ENCODE peak calls at places on chromosomes 7 and 10, in eight cellular contexts. Z, P, Y, W, S, T, M and G are unnamed samples.

GRCh38 chr10:102274062-102274461 is 28.7 kb downstream of the GBF1 start:
- DNase-seq in P (no peak), M (no peak), T (no peak), Y (no peak), S (no peak), Z (no peak), W (no peak), G (no peak)

GRCh38 chr10:66869635-66870034 is 56.2 kb upstream of the LRRTM3 start:
- DNase-seq in Z (peak; percentile 6), M (no peak), T (no peak), W (no peak), P (no peak), Y (no peak), S (no peak), G (no peak)

GRCh38 chr10:47165168-47165710 is 134.8 kb upstream of the GDF10 start:
- DNase-seq in P (no peak), Y (no peak), M (no peak), S (no peak), Z (no peak), T (no peak), W (no peak), G (no peak)

GRCh38 chr10:102065561-102066420 is 642 bp downstream of the HPS6 start:
- DNase-seq in P (peak; percentile 9), Z (no peak), M (no peak), Y (no peak), S (peak; percentile 78), W (peak; percentile 79), T (peak; percentile 82), G (peak; percentile 44)

GRCh38 chr7:157339777-157340677 is 3.2 kb downstream of the DNAJB6 start:
- DNase-seq in T (no peak), W (peak; percentile 88), M (no peak), S (peak; percentile 81), Y (peak; percentile 85), P (peak; percentile 48), Z (peak; percentile 56), G (peak; percentile 51)

GRCh38 chr10:121405096-121405495 is 193.1 kb downstream of the FGFR2 start:
- DNase-seq in Z (no peak), T (no peak), W (no peak), Y (no peak), M (no peak), S (peak; percentile 80), P (no peak), G (no peak)

GRCh38 chr7:33495207-33495606 is 365.8 kb downstream of the BBS9 start:
- DNase-seq in Y (no peak), M (no peak), P (no peak), T (no peak), S (no peak), W (no peak), Z (peak; percentile 86), G (no peak)

GRCh38 chr10:5862360-5862929 is 27.2 kb downstream of the ANKRD16 start:
- DNase-seq in T (no peak), P (no peak), W (no peak), M (no peak), Z (no peak), S (no peak), Y (no peak), G (no peak)

GRCh38 chr10:76282122-76283030 is 851.0 kb downstream of the LRMDA start:
- DNase-seq in Y (no peak), P (no peak), M (no peak), T (no peak), S (no peak), W (peak; percentile 65), Z (peak; percentile 77), G (no peak)

GRCh38 chr10:2700626-2701305 is 366.6 kb upstream of the PFKP start:
- DNase-seq in W (no peak), T (no peak), P (no peak), Y (no peak), S (no peak), M (no peak), Z (no peak), G (no peak)

GRCh38 chr7:50852901-50853300 is 70.2 kb upstream of the GRB10 start:
- DNase-seq in M (no peak), Z (peak; percentile 19), W (no peak), P (no peak), T (no peak), Y (no peak), S (no peak), G (no peak)

GRCh38 chr10:30502266-30503058 is 68.5 kb downstream of the MAP3K8 start:
- DNase-seq in Z (peak; percentile 30), T (no peak), P (no peak), S (peak; percentile 78), M (no peak), Y (no peak), W (no peak), G (no peak)

GRCh38 chr7:1846331-1847065 is 176.4 kb downstream of the ELFN1 start:
- DNase-seq in T (peak; percentile 70), Y (no peak), P (no peak), Z (no peak), M (no peak), S (peak; percentile 32), W (no peak), G (no peak)

GRCh38 chr7:94338921-94339371 is 55.7 kb upstream of the COL1A2 start:
- DNase-seq in M (no peak), S (no peak), P (no peak), Y (no peak), T (no peak), W (no peak), Z (peak; percentile 78), G (no peak)

GRCh38 chr7:711967-712600 is 14.4 kb upstream of the DNAAF5 start:
- DNase-seq in P (no peak), T (peak; percentile 64), Y (no peak), Z (no peak), W (peak; percentile 83), M (no peak), S (no peak), G (no peak)

GRCh38 chr10:115033898-115034297 is 59.3 kb upstream of the ATRNL1 start:
- DNase-seq in Y (no peak), T (no peak), P (no peak), S (no peak), W (no peak), M (no peak), Z (no peak), G (no peak)
- H3K27ac ChIP-seq in Y (no peak overlapping the region), T (no peak overlapping the region), P (no peak overlapping the region), S (no peak overlapping the region), W (no peak overlapping the region), M (no peak overlapping the region), Z (no peak overlapping the region), G (no peak overlapping the region)

DNA sequence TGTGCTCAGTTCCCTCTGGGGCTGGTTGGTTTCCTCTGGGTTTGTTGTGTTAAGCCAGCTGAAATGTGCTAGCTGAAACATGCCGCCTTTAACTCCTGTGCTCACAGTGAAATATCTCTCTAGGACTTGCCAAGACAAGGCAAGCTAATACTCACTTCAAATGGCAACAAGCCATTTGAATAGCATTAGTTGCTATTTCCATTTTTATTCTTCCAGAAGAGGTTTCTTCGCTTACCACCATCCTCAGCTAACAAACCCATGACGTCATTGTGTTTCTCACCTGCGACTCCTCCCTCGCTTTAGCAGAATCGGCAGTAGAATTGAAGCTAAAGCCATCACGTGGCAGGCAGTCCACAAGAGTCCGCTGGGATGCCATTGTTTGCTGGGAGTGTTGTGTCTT is 61.3 kb downstream of the ZNF22 start:
- DNase-seq in P (peak; percentile 40), Y (no peak), Z (no peak), M (no peak), T (no peak), W (no peak), S (no peak), G (no peak)
- H3K27ac ChIP-seq in P (no peak overlapping the region), Y (no peak overlapping the region), Z (no peak overlapping the region), M (no peak overlapping the region), T (no peak overlapping the region), W (no peak overlapping the region), S (no peak overlapping the region), G (no peak overlapping the region)

GRCh38 chr10:59300386-59300785 is 62.0 kb downstream of the FAM13C start:
- DNase-seq in Z (no peak), T (no peak), Y (no peak), P (no peak), M (no peak), S (no peak), W (no peak), G (no peak)

GRCh38 chr10:59303018-59303417 is 59.3 kb downstream of the FAM13C start:
- DNase-seq in W (no peak), Y (no peak), Z (no peak), S (no peak), M (no peak), P (no peak), T (no peak), G (no peak)

GRCh38 chr10:59304521-59305097 is 57.7 kb downstream of the FAM13C start:
- DNase-seq in T (no peak), P (no peak), Y (no peak), W (no peak), M (no peak), S (no peak), Z (no peak), G (no peak)

GRCh38 chr10:59301067-59301674 is 61.2 kb downstream of the FAM13C start:
- DNase-seq in W (no peak), Z (no peak), T (no peak), M (no peak), P (no peak), Y (no peak), S (no peak), G (no peak)

DNA sequence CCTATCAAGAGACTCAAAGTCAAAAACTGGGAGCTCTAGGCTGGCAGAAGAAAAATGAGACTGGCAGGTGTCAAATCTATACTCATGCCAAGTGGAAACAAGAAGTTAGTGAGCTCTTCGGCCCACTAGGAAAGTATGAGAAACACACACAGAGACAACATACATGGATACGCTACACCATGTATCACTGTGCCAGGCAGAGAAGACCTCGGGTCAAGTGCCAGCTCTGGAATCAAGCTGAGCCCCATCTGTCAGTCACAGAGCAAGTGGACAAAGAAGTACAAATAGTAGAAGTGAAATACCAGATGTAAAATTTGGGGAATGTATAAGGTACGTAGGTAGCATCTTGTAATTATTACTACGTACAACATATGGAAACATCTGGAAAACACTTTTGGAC is 62.4 kb downstream of the FAM13C start:
- DNase-seq in T (no peak), M (no peak), P (no peak), Y (no peak), S (no peak), Z (no peak), W (no peak), G (no peak)
- H3K27ac ChIP-seq in T (no peak overlapping the region), M (no peak overlapping the region), P (peak overlapping the region; percentile 78), Y (no peak overlapping the region), S (no peak overlapping the region), Z (no peak overlapping the region), W (no peak overlapping the region), G (no peak overlapping the region)

GRCh38 chr7:81690688-81691087 is 79.2 kb downstream of the HGF start:
- DNase-seq in S (no peak), T (no peak), Z (no peak), M (no peak), P (no peak), W (no peak), Y (no peak), G (no peak)

GRCh38 chr7:81690251-81690650 is 79.6 kb downstream of the HGF start:
- DNase-seq in T (no peak), Z (peak; percentile 35), P (peak; percentile 4), M (no peak), S (no peak), W (no peak), Y (no peak), G (no peak)

GRCh38 chr7:81692146-81692905 is 77.5 kb downstream of the HGF start:
- DNase-seq in Z (peak; percentile 88), S (no peak), Y (peak; percentile 60), W (no peak), P (no peak), M (no peak), T (no peak), G (no peak)

GRCh38 chr7:81693080-81693479 is 76.8 kb downstream of the HGF start:
- DNase-seq in Z (no peak), W (no peak), M (no peak), Y (no peak), T (no peak), P (no peak), S (no peak), G (no peak)

GRCh38 chr7:81691199-81691821 is 78.5 kb downstream of the HGF start:
- DNase-seq in W (no peak), M (no peak), P (no peak), Y (no peak), S (no peak), T (no peak), Z (peak; percentile 28), G (no peak)
- H3K27ac ChIP-seq in W (peak overlapping the region; percentile 72), M (no peak overlapping the region), P (no peak overlapping the region), Y (no peak overlapping the region), S (no peak overlapping the region), T (no peak overlapping the region), Z (peak overlapping the region; percentile 9), G (no peak overlapping the region)